ENCODE peak calls at places on chromosomes 6 and 20, in ten cellular contexts. H is lower leg skin; D is foreskin fibroblast; C is pancreas; Y is glutamatergic neuron; G is stimulated activated naive CD8-positive, alpha-beta T cell treated with anti-CD3 and anti-CD28 coated beads, Interleukin-15, Interleukin-2, amounts not matched to agents 100 U/mL and 50 U/mL, for 24 hours; Z is cardiac fibroblast; P is activated T-helper 1 cell treated with anti-CD3 and anti-CD28 coated beads, Interleukin-12 subunit alpha, Interleukin-12 subunit beta, Interleukin-2, Interleukin-4 antibody, amounts not matched to agents 30 ng/mL and 10 ng/mL and 1 ng/mL, durations not matched to agents 14 hours and 24 hours and 36 hours; X is T-helper 22 cell; L is nephron progenitor cell. R is an unnamed sample.

GRCh38 chr6:127864701-127865100 is 36.2 kb downstream of the THEMIS start:
- DNase-seq in D (no peak), G (no peak), L (no peak), C (no peak), Z (no peak), P (no peak), X (no peak), Y (no peak), H (no peak), R (no peak)

GRCh38 chr6:133436652-133437051 is 195.5 kb downstream of the EYA4 start:
- DNase-seq in X (no peak), G (no peak), Z (peak), D (peak), L (no peak), Y (no peak), P (no peak), C (no peak), H (no peak), R (no peak)

GRCh38 chr6:161583561-161583960 is 309.7 kb upstream of the AGPAT4 start:
- DNase-seq in Z (peak), L (no peak), D (peak), G (no peak), X (no peak), H (no peak), P (no peak), C (no peak), Y (no peak), R (peak)

GRCh38 chr6:28903686-28904085 is 20.1 kb downstream of the TRIM27 start:
- DNase-seq in P (no peak), C (no peak), D (peak), L (no peak), Y (no peak), X (no peak), H (no peak), Z (no peak), G (no peak), R (no peak)

GRCh38 chr20:62246872-62247652 is 8.7 kb downstream of the OSBPL2 start:
- DNase-seq in G (no peak), L (no peak), Z (no peak), X (no peak), C (peak), D (no peak), Y (no peak), P (no peak), H (no peak), R (no peak)

GRCh38 chr6:26223677-26224546 is 136.7 kb downstream of the HFE start:
- DNase-seq in P (peak), D (peak), L (peak), G (peak), H (peak), C (no peak), X (peak), Z (peak), Y (peak), R (peak)

GRCh38 chr6:144150673-144151009 is 324 bp downstream of the STX11 start:
- DNase-seq in C (no peak), X (no peak), D (peak), Z (peak), L (no peak), P (peak), Y (no peak), G (peak), H (no peak), R (peak)

GRCh38 chr20:58113706-58114105 is 114.7 kb downstream of the ANKRD60 start:
- DNase-seq in H (peak), X (no peak), P (no peak), Z (no peak), G (no peak), L (no peak), D (no peak), C (no peak), Y (no peak), R (no peak)

GRCh38 chr20:63035284-63036185 is 28.8 kb upstream of the BHLHE23 start:
- DNase-seq in G (no peak), C (no peak), Z (no peak), Y (peak), D (no peak), P (no peak), X (no peak), L (no peak), H (no peak), R (no peak)

GRCh38 chr6:161273752-161274487 is at the start of gene AGPAT4:
- DNase-seq in D (peak), X (peak), Z (peak), L (peak), H (peak), P (peak), G (peak), C (peak), Y (peak), R (peak)

GRCh38 chr6:52233975-52234823 is 10.1 kb downstream of the IL17F start:
- DNase-seq in P (no peak), H (no peak), L (peak), Z (peak), C (peak), G (peak), X (no peak), Y (peak), D (peak), R (peak)

GRCh38 chr6:32194825-32195651 is 2.6 kb upstream of the GPSM3 start:
- DNase-seq in X (no peak), L (no peak), D (peak), Z (peak), G (peak), C (no peak), P (no peak), H (no peak), Y (no peak), R (peak)

GRCh38 chr6:6438286-6438685 is 117.8 kb upstream of the F13A1 start:
- DNase-seq in G (no peak), Z (no peak), P (no peak), C (no peak), D (no peak), H (no peak), Y (no peak), L (no peak), X (no peak), R (peak)

GRCh38 chr20:38875170-38875993 is 50.8 kb upstream of the FAM83D start:
- DNase-seq in H (no peak), Y (no peak), P (peak), L (no peak), G (peak), D (no peak), Z (no peak), C (no peak), X (peak), R (no peak)

GRCh38 chr6:6712258-6712978 is 123.9 kb downstream of the LY86 start:
- DNase-seq in P (no peak), G (no peak), H (no peak), D (peak), Z (peak), X (no peak), C (peak), Y (no peak), L (no peak), R (peak)

GRCh38 chr20:5720696-5721095 is 29.5 kb upstream of the SHLD1 start:
- DNase-seq in X (no peak), L (no peak), Z (peak), Y (no peak), G (no peak), P (no peak), H (no peak), D (no peak), C (no peak), R (no peak)

GRCh38 chr6:85547719-85548118 is 45.9 kb downstream of the SNX14 start:
- DNase-seq in D (no peak), Y (no peak), C (no peak), P (no peak), H (no peak), X (no peak), Z (no peak), G (no peak), L (no peak), R (no peak)

GRCh38 chr20:39823239-39823638 is 861.1 kb downstream of the DHX35 start:
- DNase-seq in H (no peak), G (no peak), C (no peak), D (peak), X (no peak), L (no peak), Z (peak), Y (no peak), P (no peak), R (peak)

GRCh38 chr6:29081312-29081711 is 5.8 kb downstream of the OR2B3 start:
- DNase-seq in X (no peak), P (no peak), C (no peak), Z (no peak), H (no peak), D (no peak), Y (no peak), L (no peak), G (no peak), R (no peak)

GRCh38 chr20:52416959-52417358 is 225.4 kb upstream of the ZFP64 start:
- DNase-seq in P (no peak), C (no peak), L (no peak), Z (no peak), G (no peak), Y (no peak), X (no peak), D (no peak), H (no peak), R (no peak)

GRCh38 chr6:41645007-41645618 is 6.8 kb downstream of the MDFI start:
- DNase-seq in Z (no peak), D (no peak), X (no peak), Y (no peak), C (no peak), L (peak), G (no peak), P (no peak), H (no peak), R (no peak)

GRCh38 chr6:117448732-117449131 is 23.0 kb upstream of the ROS1 start:
- DNase-seq in Z (peak), Y (no peak), P (no peak), D (peak), H (no peak), X (no peak), G (no peak), L (no peak), C (no peak), R (peak)

GRCh38 chr6:133641111-133641510 is 247.8 kb upstream of the TCF21 start:
- DNase-seq in P (no peak), Y (no peak), C (no peak), Z (no peak), G (no peak), L (no peak), D (no peak), X (no peak), H (no peak), R (no peak)

GRCh38 chr6:16257999-16258708 is 19.8 kb downstream of the GMPR start:
- DNase-seq in Z (no peak), G (no peak), D (no peak), C (no peak), X (no peak), H (no peak), L (no peak), P (no peak), Y (no peak), R (peak)

GRCh38 chr6:138378463-138378862 is 758 bp downstream of the SMIM28 start:
- DNase-seq in Y (no peak), X (no peak), Z (no peak), C (no peak), L (no peak), G (no peak), H (no peak), P (no peak), D (no peak), R (no peak)

GRCh38 chr20:58706150-58706892 is 13.7 kb downstream of the NPEPL1 start:
- DNase-seq in Z (no peak), H (no peak), G (no peak), Y (no peak), L (no peak), P (no peak), D (no peak), X (no peak), C (no peak), R (no peak)

GRCh38 chr6:132813173-132813856 is 1.1 kb upstream of the RPS12 start:
- DNase-seq in L (peak), H (no peak), Z (peak), Y (no peak), D (peak), G (peak), X (no peak), C (peak), P (no peak), R (peak)

GRCh38 chr20:49320460-49320859 is 42.6 kb upstream of the ZNFX1 start:
- DNase-seq in H (no peak), L (peak), D (peak), Y (peak), C (no peak), P (no peak), Z (peak), G (no peak), X (no peak), R (peak)

GRCh38 chr20:21185849-21186248 is 60.0 kb downstream of the KIZ start:
- DNase-seq in C (no peak), G (no peak), Z (no peak), X (no peak), Y (no peak), D (no peak), P (no peak), H (no peak), L (no peak), R (no peak)

GRCh38 chr20:37890108-37890507 is 12.8 kb upstream of the VSTM2L start:
- DNase-seq in D (no peak), G (no peak), Z (no peak), P (no peak), X (no peak), Y (no peak), C (no peak), L (no peak), H (no peak), R (no peak)

GRCh38 chr6:20370393-20370792 is 31.3 kb upstream of the E2F3 start:
- DNase-seq in G (no peak), Y (no peak), C (no peak), Z (no peak), H (no peak), L (no peak), P (no peak), D (no peak), X (no peak), R (no peak)

GRCh38 chr6:134199848-134200606 is 117.9 kb downstream of the SGK1 start:
- DNase-seq in G (no peak), P (no peak), Y (no peak), Z (no peak), L (no peak), D (no peak), X (no peak), C (no peak), H (no peak), R (no peak)

GRCh38 chr20:53859684-53860083 is 210.7 kb downstream of the BCAS1 start:
- DNase-seq in L (no peak), G (no peak), D (peak), C (no peak), Z (no peak), P (no peak), H (peak), X (no peak), Y (no peak), R (no peak)

GRCh38 chr6:156336096-156336495 is 441.1 kb upstream of the ARID1B start:
- DNase-seq in P (no peak), Z (no peak), H (no peak), D (no peak), C (no peak), L (peak), Y (peak), X (no peak), G (no peak), R (no peak)

GRCh38 chr6:112041535-112041934 is 12.4 kb upstream of the CCN6 start:
- DNase-seq in H (no peak), L (no peak), D (no peak), C (no peak), P (no peak), Y (no peak), G (no peak), X (no peak), Z (no peak), R (no peak)

GRCh38 chr6:47146426-47147174 is 104.5 kb upstream of the ADGRF1 start:
- DNase-seq in Y (no peak), X (no peak), D (peak), L (no peak), C (no peak), Z (peak), G (no peak), H (no peak), P (no peak), R (peak)

GRCh38 chr6:150598858-150599198 is 857 bp upstream of the PLEKHG1 start:
- DNase-seq in D (no peak), H (no peak), C (no peak), G (no peak), Y (no peak), L (no peak), X (no peak), Z (no peak), P (no peak), R (no peak)

GRCh38 chr6:111477481-111477938 is 5.5 kb downstream of the REV3L start:
- DNase-seq in L (no peak), C (no peak), Y (no peak), D (peak), P (no peak), G (no peak), X (no peak), H (no peak), Z (no peak), R (peak)

GRCh38 chr20:35743693-35744491 is 1.8 kb upstream of the RBM39 start:
- DNase-seq in X (no peak), Z (peak), G (peak), Y (no peak), P (no peak), H (no peak), D (no peak), L (peak), C (no peak), R (no peak)

R was measured in mammary epithelial cell.